ENCODE peak calls at places on chromosomes 7 and 10, in ten cellular contexts. S, U, F, A, W, M, C, R, Z and N are unnamed samples.

GRCh38 chr7:71612892-71613291 is 480.9 kb downstream of the GALNT17 start:
- DNase-seq in S (no peak), U (no peak), F (no peak), A (no peak), W (no peak), M (no peak), C (no peak), R (no peak), Z (no peak), N (no peak)

GRCh38 chr7:107972986-107973385 is 30.0 kb downstream of the LAMB1 start:
- DNase-seq in S (no peak), U (no peak), F (no peak), A (peak; percentile 83), W (peak; percentile 59), M (no peak), C (no peak), R (no peak), Z (no peak), N (no peak)

GRCh38 chr10:91162050-91162494 is 58.4 kb upstream of the PCGF5 start:
- DNase-seq in S (no peak), U (no peak), F (no peak), A (no peak), W (no peak), M (no peak), C (no peak), R (no peak), Z (no peak), N (no peak)

GRCh38 chr7:22351878-22352277 is 5.1 kb downstream of the RAPGEF5 start:
- DNase-seq in S (no peak), U (no peak), F (no peak), A (no peak), W (no peak), M (no peak), C (no peak), R (no peak), Z (no peak), N (no peak)

GRCh38 chr7:41624818-41625217 is 78.1 kb downstream of the INHBA start:
- DNase-seq in S (no peak), U (no peak), F (no peak), A (no peak), W (no peak), M (no peak), C (no peak), R (no peak), Z (no peak), N (no peak)

GRCh38 chr7:137343483-137343841 is at the start of gene PTN:
- DNase-seq in S (peak; percentile 82), U (no peak), F (peak; percentile 13), A (peak; percentile 78), W (peak; percentile 14), M (no peak), C (no peak), R (no peak), Z (no peak), N (no peak)

GRCh38 chr7:43136064-43136463 is 23.6 kb downstream of the HECW1 start:
- DNase-seq in S (no peak), U (peak; percentile 31), F (no peak), A (no peak), W (no peak), M (no peak), C (no peak), R (no peak), Z (no peak), N (no peak)

GRCh38 chr7:44145969-44146897 is 5.1 kb upstream of the MYL7 start:
- DNase-seq in S (peak; percentile 97), U (no peak), F (peak; percentile 90), A (peak; percentile 92), W (peak; percentile 56), M (peak; percentile 41), C (peak; percentile 83), R (peak; percentile 85), Z (peak; percentile 88), N (no peak)

GRCh38 chr10:122279725-122280141 is 8.6 kb downstream of the BTBD16 start:
- DNase-seq in S (peak; percentile 83), U (no peak), F (no peak), A (peak; percentile 58), W (no peak), M (peak; percentile 70), C (peak; percentile 34), R (no peak), Z (no peak), N (no peak)

DNA sequence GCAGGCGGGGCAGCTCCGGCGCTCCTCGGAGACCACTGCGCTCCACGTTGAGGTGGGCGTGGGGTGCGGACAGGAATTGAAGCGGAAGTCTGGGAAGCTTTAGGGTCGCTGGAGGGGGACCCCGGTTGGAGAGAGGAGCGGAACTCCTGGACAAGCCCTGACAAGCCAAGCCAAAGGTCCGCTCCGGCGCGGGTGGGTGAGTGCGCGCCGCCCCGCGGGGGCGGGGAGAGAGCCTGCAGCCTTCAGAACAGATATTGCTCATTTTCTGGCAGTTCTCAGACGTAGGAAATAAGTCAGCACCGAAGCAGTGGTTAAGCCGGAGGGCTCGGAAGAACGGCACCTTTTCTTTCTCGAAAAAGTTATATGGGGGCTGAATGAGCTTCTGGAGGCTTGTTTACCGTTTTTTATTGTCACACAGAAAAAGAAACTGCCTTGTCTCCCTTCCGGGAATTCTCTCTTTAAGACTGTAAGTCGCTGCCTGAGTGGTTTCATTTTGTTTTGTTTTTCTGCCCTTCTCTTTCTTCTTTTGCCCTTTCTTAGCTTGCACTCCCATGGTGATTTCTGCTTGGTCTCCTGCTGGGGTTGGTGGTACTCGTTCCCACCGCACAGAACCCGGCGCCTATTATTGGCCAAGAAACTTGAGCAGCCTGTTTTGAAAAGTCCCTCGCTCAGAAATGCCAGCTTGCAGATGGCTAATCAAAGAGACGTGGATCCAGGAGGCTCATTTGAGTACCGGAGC is 732 bp downstream of the FAS start:
- DNase-seq in S (peak; percentile 74), U (no peak), F (peak; percentile 70), A (peak; percentile 90), W (peak; percentile 65), M (peak; percentile 35), C (peak; percentile 55), R (peak; percentile 87), Z (peak; percentile 92), N (no peak)
- TF ChIP-seq POLR2AphosphoS5 in S (no peak), U (peak; percentile 62), F (peak; percentile 36), A (peak; percentile 62), W (peak; percentile 41), M (peak; percentile 34), C (peak; percentile 70), R (no peak), Z (peak; percentile 77), N (peak; percentile 73)

DNA sequence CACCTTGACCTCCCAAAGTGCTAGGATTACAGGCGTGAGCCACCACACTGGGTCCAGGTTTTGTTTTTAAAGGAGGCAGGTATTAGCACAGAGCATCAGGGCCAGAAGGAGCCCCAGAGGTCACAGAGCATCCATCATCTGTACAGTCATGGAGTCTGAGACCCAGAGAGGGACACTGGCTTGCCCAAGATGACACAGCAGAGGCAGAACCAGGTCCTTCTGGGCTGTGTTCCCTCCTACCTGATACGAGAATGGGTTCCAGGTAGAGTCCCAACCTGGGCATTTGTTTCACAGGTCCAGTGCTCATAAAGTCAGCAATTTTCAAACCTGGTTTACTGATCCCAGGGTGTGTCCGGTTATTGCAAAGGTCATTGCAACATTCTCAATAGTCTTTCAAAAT is 7.9 kb downstream of the MXI1 start:
- DNase-seq in S (no peak), U (peak; percentile 62), F (no peak), A (no peak), W (no peak), M (no peak), C (no peak), R (no peak), Z (no peak), N (no peak)
- H3K4me1 ChIP-seq in S (peaks cover 4% of the 10 kb centered on the region), U (peaks cover 73% of the 10 kb centered on the region), F (peaks cover 28% of the 10 kb centered on the region), A (peaks cover 32% of the 10 kb centered on the region), W (peaks cover 3% of the 10 kb centered on the region), M (peaks cover 23% of the 10 kb centered on the region), C (peaks cover 72% of the 10 kb centered on the region), R (peaks cover 42% of the 10 kb centered on the region), Z (no peaks in the 10 kb centered on the region), N (peaks cover 13% of the 10 kb centered on the region)

DNA sequence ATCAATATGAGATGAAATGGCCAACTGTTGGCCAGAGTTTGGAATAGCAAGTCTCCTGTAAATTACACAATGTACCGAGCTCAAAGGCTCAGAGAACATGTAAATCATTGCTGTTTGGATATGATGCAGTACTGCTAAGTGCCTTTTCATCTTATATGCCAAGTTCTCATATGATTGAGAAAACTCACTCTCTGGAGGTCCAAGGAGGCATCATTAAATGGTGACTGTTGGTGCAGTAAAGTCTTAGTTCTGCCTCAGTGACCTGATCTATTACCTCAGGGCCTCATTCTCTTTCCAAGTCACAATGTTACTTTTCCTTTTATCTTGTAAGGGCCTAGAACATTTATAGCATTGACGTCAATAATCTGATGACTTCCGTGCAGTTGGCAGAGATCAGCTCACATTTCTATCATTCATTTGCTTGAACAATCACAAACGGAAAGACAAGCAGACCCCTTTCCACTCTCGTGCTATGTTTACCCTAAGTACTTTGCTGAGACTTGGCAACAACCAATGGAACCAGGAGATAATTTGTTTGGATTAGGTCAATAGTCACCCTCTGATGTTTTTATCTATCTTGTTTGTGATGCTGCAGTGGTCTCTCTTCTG is 32.6 kb upstream of the PDK4 start:
- DNase-seq in S (no peak), U (no peak), F (no peak), A (no peak), W (no peak), M (no peak), C (no peak), R (no peak), Z (no peak), N (no peak)
- TF ChIP-seq POLR2AphosphoS5 in S (no peak), U (peak; percentile 63), F (peak; percentile 66), A (peak; percentile 80), W (peak; percentile 56), M (no peak), C (peak; percentile 73), R (no peak), Z (no peak), N (peak; percentile 92)

GRCh38 chr10:34698248-34698831 is 116.8 kb downstream of the PARD3 start:
- DNase-seq in S (no peak), U (peak; percentile 78), F (no peak), A (no peak), W (no peak), M (no peak), C (no peak), R (no peak), Z (no peak), N (no peak)
- H3K4me1 ChIP-seq in S (peaks cover 26% of the 10 kb centered on the region), U (peaks cover 50% of the 10 kb centered on the region), F (peaks cover 14% of the 10 kb centered on the region), A (peaks cover 48% of the 10 kb centered on the region), W (no peaks in the 10 kb centered on the region), M (peaks cover 46% of the 10 kb centered on the region), C (peaks cover 74% of the 10 kb centered on the region), R (peaks cover 70% of the 10 kb centered on the region), Z (no peaks in the 10 kb centered on the region), N (peaks cover 59% of the 10 kb centered on the region)